ENCODE peak calls at places on chromosomes 7 and 10, in nine cellular contexts. V is IMR-90, O is A549, U is tibial nerve, I is HFF-Myc, E is cardiac muscle cell, T is osteoblast, M is H7, A is adipocyte. G is an unnamed sample.

GRCh38 chr7:134920026-134920758 is 66.1 kb upstream of the AGBL3 start:
- DNase-seq in V (peak), O (peak), U (no peak), I (peak), E (peak), T (peak), M (no peak), A (peak), G (peak)

GRCh38 chr10:122468923-122469781 is 7.8 kb downstream of the HTRA1 start:
- DNase-seq in V (peak), O (peak), U (peak), I (peak), E (peak), T (peak), M (no peak), A (peak), G (peak)

GRCh38 chr7:4745971-4746919 is 29.2 kb upstream of the AP5Z1 start:
- DNase-seq in V (peak), O (peak), U (no peak), I (peak), E (peak), T (peak), M (no peak), A (peak), G (peak)

GRCh38 chr10:62019685-62020361 is 118.3 kb downstream of the ARID5B start:
- DNase-seq in V (no peak), O (no peak), U (no peak), I (no peak), E (no peak), T (no peak), M (no peak), A (peak), G (peak)

GRCh38 chr10:84766923-84767322 is 438.5 kb downstream of the CCSER2 start:
- DNase-seq in V (no peak), O (no peak), U (no peak), I (no peak), E (no peak), T (no peak), M (no peak), A (no peak), G (no peak)

GRCh38 chr10:89163265-89163995 is 43.7 kb downstream of the CH25H start:
- DNase-seq in V (no peak), O (no peak), U (peak), I (no peak), E (peak), T (no peak), M (no peak), A (no peak), G (peak)

GRCh38 chr7:128164061-128164954 is 76.8 kb upstream of the LEP start:
- DNase-seq in V (peak), O (peak), U (no peak), I (no peak), E (peak), T (peak), M (no peak), A (peak), G (peak)

GRCh38 chr10:6407034-6407721 is 172.9 kb downstream of the PRKCQ start:
- DNase-seq in V (no peak), O (no peak), U (no peak), I (no peak), E (no peak), T (no peak), M (no peak), A (no peak), G (no peak)

GRCh38 chr7:74040101-74040790 is 12.3 kb downstream of the ELN start:
- DNase-seq in V (no peak), O (no peak), U (no peak), I (peak), E (no peak), T (peak), M (no peak), A (no peak), G (no peak)

GRCh38 chr10:8279598-8279997 is 225.1 kb downstream of the GATA3 start:
- DNase-seq in V (peak), O (peak), U (no peak), I (no peak), E (peak), T (no peak), M (no peak), A (peak), G (peak)

GRCh38 chr7:81672872-81673271 is 97.0 kb downstream of the HGF start:
- DNase-seq in V (no peak), O (no peak), U (no peak), I (no peak), E (no peak), T (no peak), M (peak), A (no peak), G (no peak)

GRCh38 chr10:110790913-110791525 is 80.7 kb upstream of the PDCD4 start:
- DNase-seq in V (peak), O (no peak), U (no peak), I (no peak), E (no peak), T (no peak), M (no peak), A (peak), G (no peak)

GRCh38 chr10:90913774-90914420 is 7.0 kb downstream of the ANKRD1 start:
- DNase-seq in V (no peak), O (no peak), U (no peak), I (no peak), E (no peak), T (no peak), M (no peak), A (no peak), G (no peak)

GRCh38 chr10:104648421-104648820 is 7.3 kb downstream of the SORCS3 start:
- DNase-seq in V (no peak), O (no peak), U (no peak), I (no peak), E (no peak), T (no peak), M (no peak), A (no peak), G (no peak)

GRCh38 chr7:2966466-2967078 is 77.1 kb downstream of the CARD11 start:
- DNase-seq in V (no peak), O (no peak), U (no peak), I (no peak), E (no peak), T (no peak), M (no peak), A (no peak), G (no peak)

GRCh38 chr10:7357193-7357592 is 53.6 kb downstream of the SFMBT2 start:
- DNase-seq in V (no peak), O (no peak), U (no peak), I (no peak), E (no peak), T (no peak), M (no peak), A (no peak), G (no peak)

DNA sequence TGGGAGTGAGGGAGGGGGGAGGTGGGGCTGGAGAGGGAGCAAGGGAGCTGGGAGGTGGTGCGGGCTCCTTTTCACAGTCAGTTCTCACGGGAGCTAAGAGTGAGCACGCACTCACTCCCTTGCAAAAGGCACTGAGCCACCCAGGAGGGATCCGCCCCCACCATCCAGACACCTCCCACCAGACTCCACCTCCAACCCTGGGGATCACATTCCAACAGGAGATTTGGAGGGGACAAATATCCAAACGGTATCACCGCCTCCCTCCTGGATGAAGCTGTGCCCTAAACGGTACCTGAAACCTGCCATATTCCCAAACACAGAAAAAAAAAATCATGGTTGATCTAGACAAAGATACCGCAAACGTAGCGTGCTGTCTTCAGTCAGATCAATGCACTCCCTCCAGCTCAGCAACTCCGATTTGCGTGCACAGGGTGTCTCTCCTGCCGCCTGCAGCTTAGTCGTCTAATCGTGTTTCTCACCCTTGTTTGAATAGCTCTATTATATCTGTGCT is 20.3 kb upstream of the PRKAG2 start:
- DNase-seq in V (no peak), O (no peak), U (no peak), I (no peak), E (peak), T (peak), M (peak), A (no peak), G (no peak)
- H3K4me3 ChIP-seq in V (no peak), O (no peak), U (no peak), I (no peak), E (no peak), T (no peak), M (peak), A (no peak), G (no peak)

GRCh38 chr7:45978010-45978681 is 57.1 kb upstream of the IGFBP3 start:
- DNase-seq in V (peak), O (peak), U (no peak), I (peak), E (peak), T (peak), M (peak), A (peak), G (peak)
- H3K4me3 ChIP-seq in V (no peak), O (no peak), U (no peak), I (no peak), E (no peak), T (peak), M (no peak), A (peak), G (peak)

DNA sequence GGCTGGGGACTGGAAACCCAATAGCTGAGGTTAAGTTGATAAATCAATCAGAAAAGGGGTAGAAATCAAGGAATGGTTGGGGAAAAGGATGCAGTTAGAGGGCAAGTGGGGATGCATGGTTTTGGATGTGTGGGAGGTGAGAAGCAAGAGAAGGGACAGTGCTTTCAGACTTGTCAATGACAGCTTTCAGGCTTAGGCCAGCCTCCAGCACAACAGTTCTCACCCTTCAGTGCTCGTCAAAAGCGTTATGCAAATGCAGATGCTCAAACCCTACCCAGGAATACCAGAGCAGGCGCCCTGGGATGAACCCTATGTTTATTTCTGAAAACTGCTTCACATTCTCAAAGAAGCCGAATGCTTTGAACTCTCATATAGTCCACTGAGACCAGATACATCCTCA is 74.0 kb downstream of the AOAH start:
- DNase-seq in V (no peak), O (no peak), U (no peak), I (no peak), E (no peak), T (no peak), M (no peak), A (no peak), G (no peak)
- H3K4me3 ChIP-seq in V (no peak), O (no peak), U (no peak), I (no peak), E (no peak), T (no peak), M (no peak), A (no peak), G (no peak)

GRCh38 chr10:21110358-21110757 is 213.2 kb upstream of the NEBL start:
- DNase-seq in V (no peak), O (no peak), U (no peak), I (no peak), E (no peak), T (no peak), M (no peak), A (no peak), G (no peak)

GRCh38 chr10:21114683-21115082 is 217.6 kb upstream of the NEBL start:
- DNase-seq in V (no peak), O (no peak), U (no peak), I (no peak), E (no peak), T (no peak), M (no peak), A (no peak), G (no peak)
- H3K4me3 ChIP-seq in V (no peak), O (no peak), U (no peak), I (no peak), E (no peak), T (no peak), M (no peak), A (no peak), G (no peak)

GRCh38 chr7:50659329-50659965 is 94.2 kb upstream of the DDC start:
- DNase-seq in V (no peak), O (no peak), U (no peak), I (no peak), E (no peak), T (no peak), M (no peak), A (no peak), G (no peak)
- H3K4me3 ChIP-seq in V (no peak), O (no peak), U (no peak), I (no peak), E (no peak), T (no peak), M (no peak), A (no peak), G (no peak)